ENCODE peak calls at places on chromosomes 11 and 22, in five cellular contexts. One of them, this sample, is unnamed.

GRCh38 chr22:45318168-45318557 is 8.4 kb downstream of the FAM118A start:
- DNase-seq in pulmonary artery endothelial cell: peak; percentile 90
- DNase-seq in NCI-H69: peak; percentile 89
- DNase-seq in thoracic aorta: peak; percentile 80
- DNase-seq in GM13977: peak; percentile 83
- DNase-seq in this sample: peak; percentile 70

GRCh38 chr11:78954261-78954660 is 379.6 kb upstream of the NARS2 start:
- DNase-seq in GM13977: no peak
- DNase-seq in pulmonary artery endothelial cell: no peak
- DNase-seq in thoracic aorta: no peak
- DNase-seq in NCI-H69: peak; percentile 93
- DNase-seq in this sample: no peak

GRCh38 chr11:65500262-65501004 is 1.6 kb downstream of the MALAT1 start:
- DNase-seq in pulmonary artery endothelial cell: no peak
- DNase-seq in GM13977: no peak
- DNase-seq in NCI-H69: peak; percentile 80
- DNase-seq in thoracic aorta: no peak
- DNase-seq in this sample: peak; percentile 55

GRCh38 chr11:129881570-129882170 is 13.7 kb downstream of the NFRKB start:
- DNase-seq in pulmonary artery endothelial cell: no peak
- DNase-seq in NCI-H69: peak; percentile 15
- DNase-seq in thoracic aorta: no peak
- DNase-seq in GM13977: peak; percentile 48
- DNase-seq in this sample: no peak

GRCh38 chr22:46373838-46374662 is 38.5 kb downstream of the TRMU start:
- DNase-seq in pulmonary artery endothelial cell: no peak
- DNase-seq in thoracic aorta: no peak
- DNase-seq in NCI-H69: no peak
- DNase-seq in GM13977: no peak
- DNase-seq in this sample: no peak

GRCh38 chr22:39592104-39593060 is 21.8 kb downstream of the CACNA1I start:
- DNase-seq in GM13977: no peak
- DNase-seq in NCI-H69: no peak
- DNase-seq in thoracic aorta: peak; percentile 5
- DNase-seq in pulmonary artery endothelial cell: peak; percentile 32
- DNase-seq in this sample: no peak

GRCh38 chr11:68939583-68940555 is 36.2 kb downstream of the IGHMBP2 start:
- DNase-seq in thoracic aorta: no peak
- DNase-seq in pulmonary artery endothelial cell: no peak
- DNase-seq in GM13977: no peak
- DNase-seq in NCI-H69: no peak
- DNase-seq in this sample: no peak

GRCh38 chr22:41532908-41533825 is 11.1 kb downstream of the POLR3H start:
- DNase-seq in GM13977: peak; percentile 81
- DNase-seq in pulmonary artery endothelial cell: no peak
- DNase-seq in thoracic aorta: no peak
- DNase-seq in NCI-H69: peak; percentile 57
- DNase-seq in this sample: no peak

GRCh38 chr11:116353517-116353916 is 419.3 kb downstream of the BUD13 start:
- DNase-seq in pulmonary artery endothelial cell: no peak
- DNase-seq in GM13977: no peak
- DNase-seq in thoracic aorta: no peak
- DNase-seq in NCI-H69: peak; percentile 88
- DNase-seq in this sample: no peak